ENCODE peak calls at places on chromosomes 11 and 22, in eight cellular contexts. One of them, this sample, is unnamed.

GRCh38 chr22:49028111-49028510 is 799.6 kb downstream of the BRD1 start:
- DNase-seq in substantia nigra: no peak
- DNase-seq in caudate nucleus: no peak
- DNase-seq in left ventricle myocardium inferior: no peak
- DNase-seq in DMS 273 treated with DMSO at 0.1 percent for 48 hours: no peak
- DNase-seq in Jurkat, Clone E6-1: no peak
- DNase-seq in NCI-H1105: no peak
- DNase-seq in CD8-positive, alpha-beta T cell: no peak
- DNase-seq in this sample: no peak

GRCh38 chr22:23182289-23183106 is 2.2 kb downstream of the BCR start:
- DNase-seq in DMS 273 treated with DMSO at 0.1 percent for 48 hours: no peak
- DNase-seq in CD8-positive, alpha-beta T cell: peak
- DNase-seq in NCI-H1105: peak
- DNase-seq in substantia nigra: peak
- DNase-seq in caudate nucleus: peak
- DNase-seq in left ventricle myocardium inferior: no peak
- DNase-seq in Jurkat, Clone E6-1: no peak
- DNase-seq in this sample: peak

GRCh38 chr11:104891135-104891534 is 7.1 kb downstream of the CASP12 start:
- DNase-seq in DMS 273 treated with DMSO at 0.1 percent for 48 hours: no peak
- DNase-seq in Jurkat, Clone E6-1: no peak
- DNase-seq in NCI-H1105: no peak
- DNase-seq in CD8-positive, alpha-beta T cell: no peak
- DNase-seq in left ventricle myocardium inferior: no peak
- DNase-seq in substantia nigra: no peak
- DNase-seq in caudate nucleus: no peak
- DNase-seq in this sample: no peak

GRCh38 chr11:128421577-128421976 is 165.8 kb downstream of the ETS1 start:
- DNase-seq in left ventricle myocardium inferior: no peak
- DNase-seq in caudate nucleus: no peak
- DNase-seq in substantia nigra: no peak
- DNase-seq in DMS 273 treated with DMSO at 0.1 percent for 48 hours: no peak
- DNase-seq in CD8-positive, alpha-beta T cell: no peak
- DNase-seq in NCI-H1105: no peak
- DNase-seq in Jurkat, Clone E6-1: no peak
- DNase-seq in this sample: no peak

GRCh38 chr11:134355656-134356055 is 23.9 kb downstream of the GLB1L2 start:
- DNase-seq in left ventricle myocardium inferior: no peak
- DNase-seq in substantia nigra: no peak
- DNase-seq in CD8-positive, alpha-beta T cell: no peak
- DNase-seq in NCI-H1105: no peak
- DNase-seq in Jurkat, Clone E6-1: no peak
- DNase-seq in DMS 273 treated with DMSO at 0.1 percent for 48 hours: no peak
- DNase-seq in caudate nucleus: no peak
- DNase-seq in this sample: no peak

GRCh38 chr11:104198576-104198975 is 34.6 kb upstream of the PDGFD start:
- DNase-seq in substantia nigra: no peak
- DNase-seq in NCI-H1105: no peak
- DNase-seq in DMS 273 treated with DMSO at 0.1 percent for 48 hours: peak
- DNase-seq in CD8-positive, alpha-beta T cell: no peak
- DNase-seq in caudate nucleus: no peak
- DNase-seq in left ventricle myocardium inferior: no peak
- DNase-seq in Jurkat, Clone E6-1: no peak
- DNase-seq in this sample: no peak

GRCh38 chr11:76962583-76963416 is 71.4 kb upstream of the B3GNT6 start:
- DNase-seq in CD8-positive, alpha-beta T cell: no peak
- DNase-seq in substantia nigra: no peak
- DNase-seq in DMS 273 treated with DMSO at 0.1 percent for 48 hours: no peak
- DNase-seq in Jurkat, Clone E6-1: peak
- DNase-seq in NCI-H1105: no peak
- DNase-seq in left ventricle myocardium inferior: no peak
- DNase-seq in caudate nucleus: no peak
- DNase-seq in this sample: no peak

GRCh38 chr22:24426436-24426835 is 963 bp upstream of the ADORA2A start:
- DNase-seq in substantia nigra: no peak
- DNase-seq in NCI-H1105: no peak
- DNase-seq in caudate nucleus: no peak
- DNase-seq in DMS 273 treated with DMSO at 0.1 percent for 48 hours: no peak
- DNase-seq in left ventricle myocardium inferior: no peak
- DNase-seq in CD8-positive, alpha-beta T cell: no peak
- DNase-seq in Jurkat, Clone E6-1: no peak
- DNase-seq in this sample: no peak

GRCh38 chr11:118790357-118791014 is 478 bp downstream of the DDX6 start:
- DNase-seq in DMS 273 treated with DMSO at 0.1 percent for 48 hours: no peak
- DNase-seq in left ventricle myocardium inferior: peak
- DNase-seq in NCI-H1105: peak
- DNase-seq in Jurkat, Clone E6-1: peak
- DNase-seq in CD8-positive, alpha-beta T cell: peak
- DNase-seq in caudate nucleus: peak
- DNase-seq in substantia nigra: peak
- DNase-seq in this sample: peak

GRCh38 chr11:9529333-9529648 is 44.2 kb upstream of the WEE1 start:
- DNase-seq in left ventricle myocardium inferior: peak
- DNase-seq in substantia nigra: no peak
- DNase-seq in NCI-H1105: no peak
- DNase-seq in DMS 273 treated with DMSO at 0.1 percent for 48 hours: peak
- DNase-seq in caudate nucleus: no peak
- DNase-seq in Jurkat, Clone E6-1: no peak
- DNase-seq in CD8-positive, alpha-beta T cell: no peak
- DNase-seq in this sample: no peak

GRCh38 chr11:107991868-107992414 is 16.8 kb upstream of the CUL5 start:
- DNase-seq in left ventricle myocardium inferior: no peak
- DNase-seq in NCI-H1105: no peak
- DNase-seq in DMS 273 treated with DMSO at 0.1 percent for 48 hours: no peak
- DNase-seq in CD8-positive, alpha-beta T cell: no peak
- DNase-seq in substantia nigra: no peak
- DNase-seq in caudate nucleus: no peak
- DNase-seq in Jurkat, Clone E6-1: no peak
- DNase-seq in this sample: no peak

GRCh38 chr11:78417175-78417887 is at the start of gene GAB2:
- DNase-seq in left ventricle myocardium inferior: no peak
- DNase-seq in NCI-H1105: peak
- DNase-seq in Jurkat, Clone E6-1: no peak
- DNase-seq in DMS 273 treated with DMSO at 0.1 percent for 48 hours: no peak
- DNase-seq in CD8-positive, alpha-beta T cell: no peak
- DNase-seq in substantia nigra: no peak
- DNase-seq in caudate nucleus: no peak
- DNase-seq in this sample: no peak

GRCh38 chr11:66880484-66881211 is 23.8 kb downstream of the LRFN4 start:
- DNase-seq in Jurkat, Clone E6-1: peak
- DNase-seq in substantia nigra: peak
- DNase-seq in DMS 273 treated with DMSO at 0.1 percent for 48 hours: peak
- DNase-seq in caudate nucleus: peak
- DNase-seq in left ventricle myocardium inferior: no peak
- DNase-seq in NCI-H1105: peak
- DNase-seq in CD8-positive, alpha-beta T cell: peak
- DNase-seq in this sample: peak

GRCh38 chr11:12687740-12688139 is 13.5 kb downstream of the TEAD1 start:
- DNase-seq in DMS 273 treated with DMSO at 0.1 percent for 48 hours: no peak
- DNase-seq in CD8-positive, alpha-beta T cell: no peak
- DNase-seq in left ventricle myocardium inferior: no peak
- DNase-seq in Jurkat, Clone E6-1: no peak
- DNase-seq in substantia nigra: no peak
- DNase-seq in caudate nucleus: no peak
- DNase-seq in NCI-H1105: no peak
- DNase-seq in this sample: no peak

GRCh38 chr22:43956805-43957463 is 1.7 kb downstream of the SAMM50 start:
- DNase-seq in CD8-positive, alpha-beta T cell: no peak
- DNase-seq in caudate nucleus: no peak
- DNase-seq in left ventricle myocardium inferior: no peak
- DNase-seq in DMS 273 treated with DMSO at 0.1 percent for 48 hours: no peak
- DNase-seq in Jurkat, Clone E6-1: no peak
- DNase-seq in NCI-H1105: no peak
- DNase-seq in substantia nigra: no peak
- DNase-seq in this sample: no peak

GRCh38 chr11:93477684-93478234 is 65.4 kb downstream of the SMCO4 start:
- DNase-seq in CD8-positive, alpha-beta T cell: no peak
- DNase-seq in substantia nigra: no peak
- DNase-seq in DMS 273 treated with DMSO at 0.1 percent for 48 hours: no peak
- DNase-seq in left ventricle myocardium inferior: no peak
- DNase-seq in NCI-H1105: no peak
- DNase-seq in caudate nucleus: no peak
- DNase-seq in Jurkat, Clone E6-1: no peak
- DNase-seq in this sample: no peak

GRCh38 chr22:42281706-42282251 is 11.3 kb upstream of the TCF20 start:
- DNase-seq in Jurkat, Clone E6-1: no peak
- DNase-seq in DMS 273 treated with DMSO at 0.1 percent for 48 hours: no peak
- DNase-seq in NCI-H1105: no peak
- DNase-seq in substantia nigra: no peak
- DNase-seq in left ventricle myocardium inferior: no peak
- DNase-seq in caudate nucleus: no peak
- DNase-seq in CD8-positive, alpha-beta T cell: no peak
- DNase-seq in this sample: no peak

GRCh38 chr11:131206671-131207070 is 163.7 kb upstream of the NTM start:
- DNase-seq in left ventricle myocardium inferior: no peak
- DNase-seq in caudate nucleus: no peak
- DNase-seq in Jurkat, Clone E6-1: no peak
- DNase-seq in DMS 273 treated with DMSO at 0.1 percent for 48 hours: no peak
- DNase-seq in CD8-positive, alpha-beta T cell: no peak
- DNase-seq in substantia nigra: no peak
- DNase-seq in NCI-H1105: no peak
- DNase-seq in this sample: no peak

GRCh38 chr11:99069831-99070444 is 49.2 kb downstream of the CNTN5 start:
- DNase-seq in NCI-H1105: peak
- DNase-seq in left ventricle myocardium inferior: no peak
- DNase-seq in CD8-positive, alpha-beta T cell: no peak
- DNase-seq in Jurkat, Clone E6-1: no peak
- DNase-seq in caudate nucleus: no peak
- DNase-seq in substantia nigra: no peak
- DNase-seq in DMS 273 treated with DMSO at 0.1 percent for 48 hours: peak
- DNase-seq in this sample: no peak

GRCh38 chr11:124791626-124792341 is 8.4 kb downstream of the MSANTD2 start:
- DNase-seq in left ventricle myocardium inferior: no peak
- DNase-seq in Jurkat, Clone E6-1: no peak
- DNase-seq in NCI-H1105: no peak
- DNase-seq in DMS 273 treated with DMSO at 0.1 percent for 48 hours: no peak
- DNase-seq in CD8-positive, alpha-beta T cell: no peak
- DNase-seq in substantia nigra: no peak
- DNase-seq in caudate nucleus: no peak
- DNase-seq in this sample: no peak

GRCh38 chr11:86627776-86628455 is 44.5 kb downstream of the ME3 start:
- DNase-seq in DMS 273 treated with DMSO at 0.1 percent for 48 hours: no peak
- DNase-seq in caudate nucleus: no peak
- DNase-seq in left ventricle myocardium inferior: peak
- DNase-seq in Jurkat, Clone E6-1: no peak
- DNase-seq in NCI-H1105: no peak
- DNase-seq in CD8-positive, alpha-beta T cell: no peak
- DNase-seq in substantia nigra: no peak
- DNase-seq in this sample: no peak

GRCh38 chr22:23856721-23857605 is 712 bp upstream of the SLC2A11 start:
- DNase-seq in Jurkat, Clone E6-1: no peak
- DNase-seq in substantia nigra: peak
- DNase-seq in caudate nucleus: peak
- DNase-seq in left ventricle myocardium inferior: no peak
- DNase-seq in NCI-H1105: peak
- DNase-seq in CD8-positive, alpha-beta T cell: peak
- DNase-seq in DMS 273 treated with DMSO at 0.1 percent for 48 hours: no peak
- DNase-seq in this sample: peak

GRCh38 chr11:133930053-133930766 is 26.6 kb downstream of the IGSF9B start:
- DNase-seq in caudate nucleus: no peak
- DNase-seq in CD8-positive, alpha-beta T cell: no peak
- DNase-seq in substantia nigra: no peak
- DNase-seq in Jurkat, Clone E6-1: no peak
- DNase-seq in NCI-H1105: no peak
- DNase-seq in left ventricle myocardium inferior: no peak
- DNase-seq in DMS 273 treated with DMSO at 0.1 percent for 48 hours: no peak
- DNase-seq in this sample: no peak

GRCh38 chr22:19879651-19879995 is 24.9 kb upstream of the GNB1L start:
- DNase-seq in left ventricle myocardium inferior: no peak
- DNase-seq in substantia nigra: no peak
- DNase-seq in CD8-positive, alpha-beta T cell: no peak
- DNase-seq in caudate nucleus: no peak
- DNase-seq in DMS 273 treated with DMSO at 0.1 percent for 48 hours: no peak
- DNase-seq in NCI-H1105: no peak
- DNase-seq in Jurkat, Clone E6-1: no peak
- DNase-seq in this sample: no peak

GRCh38 chr11:235180-235997 is 753 bp downstream of the SIRT3 start:
- DNase-seq in substantia nigra: no peak
- DNase-seq in caudate nucleus: no peak
- DNase-seq in CD8-positive, alpha-beta T cell: no peak
- DNase-seq in left ventricle myocardium inferior: no peak
- DNase-seq in NCI-H1105: no peak
- DNase-seq in DMS 273 treated with DMSO at 0.1 percent for 48 hours: no peak
- DNase-seq in Jurkat, Clone E6-1: no peak
- DNase-seq in this sample: no peak

GRCh38 chr22:49639956-49640355 is 187.7 kb downstream of the BRD1 start:
- DNase-seq in caudate nucleus: no peak
- DNase-seq in substantia nigra: no peak
- DNase-seq in CD8-positive, alpha-beta T cell: no peak
- DNase-seq in Jurkat, Clone E6-1: no peak
- DNase-seq in NCI-H1105: no peak
- DNase-seq in left ventricle myocardium inferior: no peak
- DNase-seq in DMS 273 treated with DMSO at 0.1 percent for 48 hours: no peak
- DNase-seq in this sample: no peak

GRCh38 chr11:125992893-125993292 is 47.0 kb downstream of the VSIG10L2 start:
- DNase-seq in substantia nigra: no peak
- DNase-seq in left ventricle myocardium inferior: no peak
- DNase-seq in NCI-H1105: no peak
- DNase-seq in caudate nucleus: no peak
- DNase-seq in Jurkat, Clone E6-1: no peak
- DNase-seq in CD8-positive, alpha-beta T cell: no peak
- DNase-seq in DMS 273 treated with DMSO at 0.1 percent for 48 hours: no peak
- DNase-seq in this sample: no peak

GRCh38 chr11:93059074-93059957 is 89.9 kb downstream of the MTNR1B start:
- DNase-seq in substantia nigra: no peak
- DNase-seq in DMS 273 treated with DMSO at 0.1 percent for 48 hours: no peak
- DNase-seq in CD8-positive, alpha-beta T cell: no peak
- DNase-seq in left ventricle myocardium inferior: no peak
- DNase-seq in caudate nucleus: no peak
- DNase-seq in NCI-H1105: peak
- DNase-seq in Jurkat, Clone E6-1: no peak
- DNase-seq in this sample: no peak

GRCh38 chr22:49213731-49214352 is 613.8 kb downstream of the BRD1 start:
- DNase-seq in substantia nigra: no peak
- DNase-seq in left ventricle myocardium inferior: peak
- DNase-seq in CD8-positive, alpha-beta T cell: no peak
- DNase-seq in caudate nucleus: no peak
- DNase-seq in Jurkat, Clone E6-1: no peak
- DNase-seq in NCI-H1105: no peak
- DNase-seq in DMS 273 treated with DMSO at 0.1 percent for 48 hours: no peak
- DNase-seq in this sample: no peak

GRCh38 chr11:63553759-63554158 is 9.4 kb downstream of the PLAAT2 start:
- DNase-seq in caudate nucleus: no peak
- DNase-seq in CD8-positive, alpha-beta T cell: peak
- DNase-seq in DMS 273 treated with DMSO at 0.1 percent for 48 hours: no peak
- DNase-seq in Jurkat, Clone E6-1: peak
- DNase-seq in left ventricle myocardium inferior: no peak
- DNase-seq in substantia nigra: no peak
- DNase-seq in NCI-H1105: no peak
- DNase-seq in this sample: no peak

GRCh38 chr11:70568504-70569172 is 170.3 kb downstream of the CTTN start:
- DNase-seq in left ventricle myocardium inferior: peak
- DNase-seq in substantia nigra: peak
- DNase-seq in NCI-H1105: no peak
- DNase-seq in Jurkat, Clone E6-1: no peak
- DNase-seq in caudate nucleus: peak
- DNase-seq in CD8-positive, alpha-beta T cell: no peak
- DNase-seq in DMS 273 treated with DMSO at 0.1 percent for 48 hours: no peak
- DNase-seq in this sample: no peak

This sample was measured in anterior cingulate cortex.